ENCODE peak calls at places on chromosomes 12 and 14, in nine cellular contexts. S, M, Y, L, J, F, K, G and U are unnamed samples.

GRCh38 chr12:54154708-54155316 is 34.0 kb downstream of the SMUG1 start:
- DNase-seq in S (no peak), M (no peak), Y (no peak), L (no peak), J (no peak), F (no peak), K (no peak), G (no peak), U (no peak)

GRCh38 chr14:71341160-71341559 is 433.9 kb downstream of the PCNX1 start:
- DNase-seq in S (no peak), M (no peak), Y (no peak), L (no peak), J (peak; percentile 41), F (no peak), K (no peak), G (no peak), U (no peak)

GRCh38 chr14:79587194-79587593 is 624.1 kb downstream of the DIO2 start:
- DNase-seq in S (no peak), M (no peak), Y (peak; percentile 11), L (no peak), J (no peak), F (no peak), K (no peak), G (no peak), U (no peak)

GRCh38 chr12:122062832-122063690 is 15.5 kb upstream of the MLXIP start:
- DNase-seq in S (no peak), M (no peak), Y (no peak), L (peak; percentile 89), J (peak; percentile 45), F (no peak), K (no peak), G (no peak), U (peak; percentile 90)

GRCh38 chr12:64169999-64170398 is 52.1 kb downstream of the KICS2 start:
- DNase-seq in S (no peak), M (no peak), Y (peak; percentile 6), L (no peak), J (no peak), F (no peak), K (no peak), G (no peak), U (no peak)

GRCh38 chr12:124550123-124551089 is 17.0 kb downstream of the NCOR2 start:
- DNase-seq in S (no peak), M (no peak), Y (no peak), L (no peak), J (no peak), F (no peak), K (peak; percentile 86), G (no peak), U (no peak)

GRCh38 chr12:59780605-59781135 is 184.8 kb downstream of the SLC16A7 start:
- DNase-seq in S (no peak), M (no peak), Y (no peak), L (peak; percentile 66), J (peak; percentile 51), F (no peak), K (no peak), G (no peak), U (peak; percentile 36)

GRCh38 chr14:101733211-101733610 is 28.3 kb upstream of the PPP2R5C start:
- DNase-seq in S (no peak), M (no peak), Y (no peak), L (peak; percentile 63), J (peak; percentile 72), F (no peak), K (no peak), G (no peak), U (peak; percentile 37)

GRCh38 chr14:89701079-89702043 is 253.2 kb downstream of the EFCAB11 start:
- DNase-seq in S (peak; percentile 90), M (peak; percentile 85), Y (peak; percentile 86), L (peak; percentile 62), J (peak; percentile 72), F (peak; percentile 83), K (peak; percentile 94), G (peak; percentile 86), U (peak; percentile 62)

GRCh38 chr12:106304001-106304421 is 1.5 kb downstream of the TCP11L2 start:
- DNase-seq in S (no peak), M (no peak), Y (no peak), L (peak; percentile 38), J (no peak), F (no peak), K (no peak), G (peak; percentile 10), U (peak; percentile 6)